ENCODE peak calls at places on chromosomes 12 and 14, in six cellular contexts. One of them, this sample, is unnamed.
A peak's percentile ranks its signal among the peaks of the same experiment; 100 is the strongest.

GRCh38 chr14:44404021-44404420 is 103.1 kb downstream of the FSCB start:
- DNase-seq in lung: no peak
- DNase-seq in activated effector memory CD4-positive, alpha-beta T cell treated with anti-CD3 and anti-CD28 coated beads, Interleukin-2, amount 50 U/mL, for 16 hours: no peak
- DNase-seq in stimulated activated CD4-positive, alpha-beta T cell treated with anti-CD3 and anti-CD28 coated beads, Interleukin-2, amount 100 ng/mL, for 48 hours: no peak
- DNase-seq in MCF 10A: peak; percentile 58
- DNase-seq in DMS 273 treated with DMSO at 0.1 percent for 48 hours: no peak
- DNase-seq in this sample: peak; percentile 87

GRCh38 chr12:45833401-45833800 is 103.9 kb downstream of the ARID2 start:
- DNase-seq in activated effector memory CD4-positive, alpha-beta T cell treated with anti-CD3 and anti-CD28 coated beads, Interleukin-2, amount 50 U/mL, for 16 hours: no peak
- DNase-seq in MCF 10A: no peak
- DNase-seq in lung: no peak
- DNase-seq in stimulated activated CD4-positive, alpha-beta T cell treated with anti-CD3 and anti-CD28 coated beads, Interleukin-2, amount 100 ng/mL, for 48 hours: no peak
- DNase-seq in DMS 273 treated with DMSO at 0.1 percent for 48 hours: no peak
- DNase-seq in this sample: no peak

GRCh38 chr14:77151245-77151644 is 9.7 kb upstream of the ZDHHC22 start:
- DNase-seq in DMS 273 treated with DMSO at 0.1 percent for 48 hours: peak; percentile 26
- DNase-seq in stimulated activated CD4-positive, alpha-beta T cell treated with anti-CD3 and anti-CD28 coated beads, Interleukin-2, amount 100 ng/mL, for 48 hours: no peak
- DNase-seq in lung: no peak
- DNase-seq in activated effector memory CD4-positive, alpha-beta T cell treated with anti-CD3 and anti-CD28 coated beads, Interleukin-2, amount 50 U/mL, for 16 hours: no peak
- DNase-seq in MCF 10A: peak; percentile 35
- DNase-seq in this sample: peak; percentile 71

GRCh38 chr12:108610856-108611605 is 13.1 kb upstream of the TMEM119 start:
- DNase-seq in activated effector memory CD4-positive, alpha-beta T cell treated with anti-CD3 and anti-CD28 coated beads, Interleukin-2, amount 50 U/mL, for 16 hours: no peak
- DNase-seq in DMS 273 treated with DMSO at 0.1 percent for 48 hours: no peak
- DNase-seq in MCF 10A: no peak
- DNase-seq in lung: no peak
- DNase-seq in stimulated activated CD4-positive, alpha-beta T cell treated with anti-CD3 and anti-CD28 coated beads, Interleukin-2, amount 100 ng/mL, for 48 hours: no peak
- DNase-seq in this sample: no peak

GRCh38 chr14:88256997-88257755 is 65.9 kb downstream of the KCNK10 start:
- DNase-seq in DMS 273 treated with DMSO at 0.1 percent for 48 hours: no peak
- DNase-seq in activated effector memory CD4-positive, alpha-beta T cell treated with anti-CD3 and anti-CD28 coated beads, Interleukin-2, amount 50 U/mL, for 16 hours: no peak
- DNase-seq in lung: no peak
- DNase-seq in stimulated activated CD4-positive, alpha-beta T cell treated with anti-CD3 and anti-CD28 coated beads, Interleukin-2, amount 100 ng/mL, for 48 hours: no peak
- DNase-seq in MCF 10A: no peak
- DNase-seq in this sample: no peak

GRCh38 chr14:85529803-85530574 is at the start of gene FLRT2:
- DNase-seq in lung: no peak
- DNase-seq in DMS 273 treated with DMSO at 0.1 percent for 48 hours: no peak
- DNase-seq in stimulated activated CD4-positive, alpha-beta T cell treated with anti-CD3 and anti-CD28 coated beads, Interleukin-2, amount 100 ng/mL, for 48 hours: no peak
- DNase-seq in activated effector memory CD4-positive, alpha-beta T cell treated with anti-CD3 and anti-CD28 coated beads, Interleukin-2, amount 50 U/mL, for 16 hours: no peak
- DNase-seq in MCF 10A: peak; percentile 72
- DNase-seq in this sample: no peak

GRCh38 chr12:51949342-51950030 is 2.0 kb upstream of the ACVR1B start:
- DNase-seq in MCF 10A: no peak
- DNase-seq in stimulated activated CD4-positive, alpha-beta T cell treated with anti-CD3 and anti-CD28 coated beads, Interleukin-2, amount 100 ng/mL, for 48 hours: no peak
- DNase-seq in DMS 273 treated with DMSO at 0.1 percent for 48 hours: no peak
- DNase-seq in activated effector memory CD4-positive, alpha-beta T cell treated with anti-CD3 and anti-CD28 coated beads, Interleukin-2, amount 50 U/mL, for 16 hours: no peak
- DNase-seq in lung: no peak
- DNase-seq in this sample: no peak

GRCh38 chr12:31008961-31009840 is 64.5 kb upstream of the DDX11 start:
- DNase-seq in lung: no peak
- DNase-seq in activated effector memory CD4-positive, alpha-beta T cell treated with anti-CD3 and anti-CD28 coated beads, Interleukin-2, amount 50 U/mL, for 16 hours: peak; percentile 51
- DNase-seq in DMS 273 treated with DMSO at 0.1 percent for 48 hours: peak; percentile 91
- DNase-seq in MCF 10A: no peak
- DNase-seq in stimulated activated CD4-positive, alpha-beta T cell treated with anti-CD3 and anti-CD28 coated beads, Interleukin-2, amount 100 ng/mL, for 48 hours: no peak
- DNase-seq in this sample: no peak

GRCh38 chr14:36939265-36939664 is 233.1 kb downstream of the SLC25A21 start:
- DNase-seq in stimulated activated CD4-positive, alpha-beta T cell treated with anti-CD3 and anti-CD28 coated beads, Interleukin-2, amount 100 ng/mL, for 48 hours: no peak
- DNase-seq in activated effector memory CD4-positive, alpha-beta T cell treated with anti-CD3 and anti-CD28 coated beads, Interleukin-2, amount 50 U/mL, for 16 hours: no peak
- DNase-seq in MCF 10A: no peak
- DNase-seq in DMS 273 treated with DMSO at 0.1 percent for 48 hours: no peak
- DNase-seq in lung: no peak
- DNase-seq in this sample: no peak

GRCh38 chr12:55681142-55682077 is 26.3 kb downstream of the ITGA7 start:
- DNase-seq in stimulated activated CD4-positive, alpha-beta T cell treated with anti-CD3 and anti-CD28 coated beads, Interleukin-2, amount 100 ng/mL, for 48 hours: no peak
- DNase-seq in MCF 10A: peak; percentile 75
- DNase-seq in DMS 273 treated with DMSO at 0.1 percent for 48 hours: peak; percentile 80
- DNase-seq in activated effector memory CD4-positive, alpha-beta T cell treated with anti-CD3 and anti-CD28 coated beads, Interleukin-2, amount 50 U/mL, for 16 hours: no peak
- DNase-seq in lung: peak; percentile 77
- DNase-seq in this sample: peak; percentile 92

GRCh38 chr14:24130717-24131548 is 474 bp downstream of the FITM1 start:
- DNase-seq in lung: no peak
- DNase-seq in MCF 10A: no peak
- DNase-seq in activated effector memory CD4-positive, alpha-beta T cell treated with anti-CD3 and anti-CD28 coated beads, Interleukin-2, amount 50 U/mL, for 16 hours: peak; percentile 31
- DNase-seq in DMS 273 treated with DMSO at 0.1 percent for 48 hours: no peak
- DNase-seq in stimulated activated CD4-positive, alpha-beta T cell treated with anti-CD3 and anti-CD28 coated beads, Interleukin-2, amount 100 ng/mL, for 48 hours: no peak
- DNase-seq in this sample: no peak

GRCh38 chr12:19624401-19624930 is 185.2 kb downstream of the AEBP2 start:
- DNase-seq in DMS 273 treated with DMSO at 0.1 percent for 48 hours: no peak
- DNase-seq in lung: no peak
- DNase-seq in stimulated activated CD4-positive, alpha-beta T cell treated with anti-CD3 and anti-CD28 coated beads, Interleukin-2, amount 100 ng/mL, for 48 hours: no peak
- DNase-seq in activated effector memory CD4-positive, alpha-beta T cell treated with anti-CD3 and anti-CD28 coated beads, Interleukin-2, amount 50 U/mL, for 16 hours: no peak
- DNase-seq in MCF 10A: no peak
- DNase-seq in this sample: no peak

GRCh38 chr14:69632154-69632553 is 20.8 kb downstream of the SUSD6 start:
- DNase-seq in MCF 10A: no peak
- DNase-seq in lung: no peak
- DNase-seq in DMS 273 treated with DMSO at 0.1 percent for 48 hours: no peak
- DNase-seq in stimulated activated CD4-positive, alpha-beta T cell treated with anti-CD3 and anti-CD28 coated beads, Interleukin-2, amount 100 ng/mL, for 48 hours: no peak
- DNase-seq in activated effector memory CD4-positive, alpha-beta T cell treated with anti-CD3 and anti-CD28 coated beads, Interleukin-2, amount 50 U/mL, for 16 hours: no peak
- DNase-seq in this sample: no peak

GRCh38 chr12:9910716-9911421 is 21.3 kb downstream of the CLEC2A start:
- DNase-seq in activated effector memory CD4-positive, alpha-beta T cell treated with anti-CD3 and anti-CD28 coated beads, Interleukin-2, amount 50 U/mL, for 16 hours: no peak
- DNase-seq in lung: no peak
- DNase-seq in MCF 10A: peak; percentile 35
- DNase-seq in DMS 273 treated with DMSO at 0.1 percent for 48 hours: no peak
- DNase-seq in stimulated activated CD4-positive, alpha-beta T cell treated with anti-CD3 and anti-CD28 coated beads, Interleukin-2, amount 100 ng/mL, for 48 hours: no peak
- DNase-seq in this sample: no peak

GRCh38 chr14:56116128-56116900 is 1.9 kb upstream of the PELI2 start:
- DNase-seq in DMS 273 treated with DMSO at 0.1 percent for 48 hours: no peak
- DNase-seq in MCF 10A: no peak
- DNase-seq in activated effector memory CD4-positive, alpha-beta T cell treated with anti-CD3 and anti-CD28 coated beads, Interleukin-2, amount 50 U/mL, for 16 hours: no peak
- DNase-seq in stimulated activated CD4-positive, alpha-beta T cell treated with anti-CD3 and anti-CD28 coated beads, Interleukin-2, amount 100 ng/mL, for 48 hours: no peak
- DNase-seq in lung: no peak
- DNase-seq in this sample: no peak

GRCh38 chr12:4330203-4330602 is 9.2 kb downstream of the TIGAR start:
- DNase-seq in MCF 10A: no peak
- DNase-seq in stimulated activated CD4-positive, alpha-beta T cell treated with anti-CD3 and anti-CD28 coated beads, Interleukin-2, amount 100 ng/mL, for 48 hours: no peak
- DNase-seq in lung: no peak
- DNase-seq in activated effector memory CD4-positive, alpha-beta T cell treated with anti-CD3 and anti-CD28 coated beads, Interleukin-2, amount 50 U/mL, for 16 hours: no peak
- DNase-seq in DMS 273 treated with DMSO at 0.1 percent for 48 hours: no peak
- DNase-seq in this sample: no peak

GRCh38 chr12:114691810-114692557 is 8.0 kb upstream of the TBX3 start:
- DNase-seq in stimulated activated CD4-positive, alpha-beta T cell treated with anti-CD3 and anti-CD28 coated beads, Interleukin-2, amount 100 ng/mL, for 48 hours: no peak
- DNase-seq in DMS 273 treated with DMSO at 0.1 percent for 48 hours: no peak
- DNase-seq in activated effector memory CD4-positive, alpha-beta T cell treated with anti-CD3 and anti-CD28 coated beads, Interleukin-2, amount 50 U/mL, for 16 hours: no peak
- DNase-seq in lung: no peak
- DNase-seq in MCF 10A: no peak
- DNase-seq in this sample: peak; percentile 53

GRCh38 chr12:41869432-41869831 is 275.2 kb downstream of the GXYLT1 start:
- DNase-seq in lung: no peak
- DNase-seq in activated effector memory CD4-positive, alpha-beta T cell treated with anti-CD3 and anti-CD28 coated beads, Interleukin-2, amount 50 U/mL, for 16 hours: no peak
- DNase-seq in DMS 273 treated with DMSO at 0.1 percent for 48 hours: no peak
- DNase-seq in stimulated activated CD4-positive, alpha-beta T cell treated with anti-CD3 and anti-CD28 coated beads, Interleukin-2, amount 100 ng/mL, for 48 hours: no peak
- DNase-seq in MCF 10A: no peak
- DNase-seq in this sample: no peak

GRCh38 chr12:122681814-122682213 is 21.3 kb downstream of the HCAR2 start:
- DNase-seq in MCF 10A: peak; percentile 72
- DNase-seq in activated effector memory CD4-positive, alpha-beta T cell treated with anti-CD3 and anti-CD28 coated beads, Interleukin-2, amount 50 U/mL, for 16 hours: no peak
- DNase-seq in DMS 273 treated with DMSO at 0.1 percent for 48 hours: no peak
- DNase-seq in lung: peak; percentile 31
- DNase-seq in stimulated activated CD4-positive, alpha-beta T cell treated with anti-CD3 and anti-CD28 coated beads, Interleukin-2, amount 100 ng/mL, for 48 hours: no peak
- DNase-seq in this sample: no peak

GRCh38 chr12:113019045-113019444 is 37.5 kb upstream of the DTX1 start:
- DNase-seq in stimulated activated CD4-positive, alpha-beta T cell treated with anti-CD3 and anti-CD28 coated beads, Interleukin-2, amount 100 ng/mL, for 48 hours: no peak
- DNase-seq in DMS 273 treated with DMSO at 0.1 percent for 48 hours: no peak
- DNase-seq in MCF 10A: peak; percentile 39
- DNase-seq in activated effector memory CD4-positive, alpha-beta T cell treated with anti-CD3 and anti-CD28 coated beads, Interleukin-2, amount 50 U/mL, for 16 hours: no peak
- DNase-seq in lung: no peak
- DNase-seq in this sample: peak; percentile 76

This sample was measured in PC-3.